ENCODE peak calls at places on chromosomes 7 and 10, in four cellular contexts. G is IMR-90, D is mesendoderm, Q is H1. T is an unnamed sample.

GRCh38 chr7:4745971-4746919 is 29.2 kb upstream of the AP5Z1 start:
- DNase-seq in G (peak), D (peak), Q (no peak), T (no peak)

GRCh38 chr7:134298902-134299683 is 17.6 kb downstream of the SLC35B4 start:
- DNase-seq in Q (no peak), G (peak), D (no peak), T (no peak)

GRCh38 chr10:113001599-113002448 is 51.8 kb downstream of the TCF7L2 start:
- DNase-seq in D (no peak), G (no peak), Q (no peak), T (no peak)

GRCh38 chr10:129971381-129972144 is 7.5 kb upstream of the EBF3 start:
- DNase-seq in D (peak), G (peak), Q (no peak), T (peak)

GRCh38 chr10:91909178-91909677 is at the start of gene FGFBP3:
- DNase-seq in Q (no peak), G (peak), D (peak), T (peak)

GRCh38 chr7:44108768-44109750 is 4.9 kb downstream of the AEBP1 start:
- DNase-seq in D (no peak), Q (no peak), G (no peak), T (no peak)

GRCh38 chr10:70890917-70891431 is 2.6 kb upstream of the PCBD1 start:
- DNase-seq in Q (no peak), D (peak), G (no peak), T (peak)

GRCh38 chr7:22551768-22552513 is 52.0 kb upstream of the STEAP1B start:
- DNase-seq in Q (no peak), D (no peak), G (no peak), T (no peak)

GRCh38 chr10:111063471-111063870 is 13.4 kb upstream of the ADRA2A start:
- DNase-seq in Q (no peak), G (no peak), D (no peak), T (no peak)

GRCh38 chr7:51040777-51041176 is 258.1 kb upstream of the GRB10 start:
- DNase-seq in Q (no peak), G (no peak), D (no peak), T (no peak)

GRCh38 chr7:126856691-126857291 is 395.9 kb downstream of the GRM8 start:
- DNase-seq in D (peak), G (no peak), Q (no peak), T (no peak)

GRCh38 chr10:71320592-71320991 is 1.5 kb downstream of the SLC29A3 start:
- DNase-seq in Q (no peak), D (no peak), G (no peak), T (no peak)

GRCh38 chr7:98077762-98078161 is 28.9 kb upstream of the LMTK2 start:
- DNase-seq in G (no peak), D (no peak), Q (no peak), T (no peak)

GRCh38 chr7:28349637-28350036 is 62.7 kb upstream of the CREB5 start:
- DNase-seq in G (peak), Q (no peak), D (no peak), T (no peak)

GRCh38 chr7:112782498-112782897 is 7.7 kb downstream of the TMEM168 start:
- DNase-seq in G (no peak), D (no peak), Q (no peak), T (no peak)

GRCh38 chr7:71733108-71733870 is 601.3 kb downstream of the GALNT17 start:
- DNase-seq in Q (peak), G (peak), D (peak), T (peak)

GRCh38 chr7:24883632-24884013 is 96.4 kb downstream of the OSBPL3 start:
- DNase-seq in G (no peak), Q (no peak), D (no peak), T (no peak)

GRCh38 chr10:96670786-96671185 is 49.5 kb downstream of the PIK3AP1 start:
- DNase-seq in D (no peak), G (peak), Q (no peak), T (no peak)

GRCh38 chr7:151579642-151580041 is 59.9 kb upstream of the RHEB start:
- DNase-seq in G (peak), D (no peak), Q (no peak), T (no peak)

GRCh38 chr7:155377837-155378579 is 79.9 kb upstream of the EN2 start:
- DNase-seq in Q (no peak), G (peak), D (peak), T (peak)

GRCh38 chr10:69831231-69831855 is 29.6 kb downstream of the COL13A1 start:
- DNase-seq in D (no peak), G (peak), Q (no peak), T (no peak)

GRCh38 chr10:108249940-108250339 is 1085.4 kb upstream of the SORCS1 start:
- DNase-seq in G (no peak), Q (peak), D (no peak), T (no peak)

GRCh38 chr10:5542100-5542499 is 17.3 kb downstream of the CALML3 start:
- DNase-seq in D (no peak), Q (no peak), G (no peak), T (no peak)

GRCh38 chr10:30215631-30216030 is 133.4 kb downstream of the MTPAP start:
- DNase-seq in G (no peak), Q (no peak), D (peak), T (no peak)

GRCh38 chr7:80307251-80307856 is 172.7 kb downstream of the GNAI1 start:
- DNase-seq in G (peak), Q (no peak), D (no peak), T (no peak)

GRCh38 chr7:151835636-151836035 is 41.3 kb downstream of the PRKAG2 start:
- DNase-seq in D (no peak), Q (no peak), G (no peak), T (no peak)

GRCh38 chr10:88733215-88733614 is 26.6 kb upstream of the LIPN start:
- DNase-seq in G (no peak), D (no peak), Q (no peak), T (no peak)

GRCh38 chr7:16484453-16485158 is 19.1 kb upstream of the SOSTDC1 start:
- DNase-seq in G (peak), Q (no peak), D (peak), T (no peak)

GRCh38 chr7:106986450-106986977 is 58.0 kb upstream of the PRKAR2B start:
- DNase-seq in G (no peak), D (no peak), Q (no peak), T (no peak)

GRCh38 chr7:53218730-53219504 is 183.5 kb downstream of the POM121L12 start:
- DNase-seq in Q (no peak), D (peak), G (no peak), T (peak)

GRCh38 chr10:112689327-112689726 is 242.3 kb downstream of the VTI1A start:
- DNase-seq in G (peak), D (peak), Q (no peak), T (peak)

GRCh38 chr10:86830043-86830591 is 73.7 kb downstream of the BMPR1A start:
- DNase-seq in G (no peak), D (peak), Q (no peak), T (no peak)

GRCh38 chr7:157644946-157645345 is 308.1 kb downstream of the DNAJB6 start:
- DNase-seq in D (no peak), Q (no peak), G (no peak), T (no peak)

GRCh38 chr10:18606051-18606730 is 45.2 kb downstream of the NSUN6 start:
- DNase-seq in G (no peak), D (peak), Q (no peak), T (no peak)

GRCh38 chr7:9657257-9657656 is 1223.8 kb downstream of the NXPH1 start:
- DNase-seq in Q (no peak), G (no peak), D (peak), T (no peak)

GRCh38 chr10:71131096-71131495 is 81.3 kb upstream of the UNC5B start:
- DNase-seq in Q (no peak), D (no peak), G (no peak), T (no peak)

GRCh38 chr10:31171402-31172120 is 139.9 kb upstream of the ZNF438 start:
- DNase-seq in Q (no peak), D (no peak), G (peak), T (no peak)

GRCh38 chr10:47419421-47419820 is 35.3 kb upstream of the ZNF488 start:
- DNase-seq in Q (no peak), G (no peak), D (no peak), T (no peak)

GRCh38 chr7:140349172-140349771 is 49.1 kb downstream of the SLC37A3 start:
- DNase-seq in Q (no peak), G (peak), D (peak), T (no peak)
- H4K5ac ChIP-seq in Q (no peak), G (no peak), D (no peak), T (no peak)

GRCh38 chr10:62277946-62278345 is 9.3 kb upstream of the RTKN2 start:
- DNase-seq in G (no peak), Q (no peak), D (no peak), T (no peak)
- H3K56ac ChIP-seq in G (no peak), Q (no peak), D (no peak), T (no peak)

DNA sequence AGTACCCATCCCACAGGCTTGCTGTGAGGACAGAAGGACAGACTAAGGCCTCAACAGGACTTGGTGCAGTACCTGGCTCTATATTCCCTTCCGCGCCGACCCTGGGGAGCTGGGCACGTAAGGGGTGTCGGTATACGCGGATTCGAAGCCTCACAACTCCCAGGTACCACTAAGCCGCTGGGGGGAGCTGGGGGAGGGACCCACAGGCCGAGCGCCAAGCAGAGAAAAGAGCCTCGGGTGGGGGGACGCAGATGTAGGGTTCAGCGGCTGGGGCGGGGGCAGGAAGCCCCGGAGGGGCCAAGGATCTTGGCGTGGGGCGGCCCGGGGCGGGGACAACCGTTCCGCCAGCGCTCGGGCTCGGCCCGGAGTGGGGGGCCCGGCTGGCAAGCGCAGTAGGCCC is 126.4 kb upstream of the ZNF746 start:
- DNase-seq in Q (no peak), G (peak), D (peak), T (no peak)
- H2BK5ac ChIP-seq in Q (no peak), G (peak), D (no peak), T (no peak)

GRCh38 chr7:70334295-70334694 is 736.0 kb downstream of the AUTS2 start:
- DNase-seq in D (no peak), Q (no peak), G (no peak), T (no peak)
- H4K5ac ChIP-seq in D (no peak), Q (no peak), G (no peak), T (no peak)

T was measured in H9.